ENCODE peak calls at places on chromosome 15, in five cellular contexts. V is ovary, E is uterus, I is sigmoid colon, M is heart right ventricle. G is an unnamed sample.
A peak's percentile ranks its signal among the peaks of the same experiment; 100 is the strongest.

GRCh38 chr15:66285462-66286280 is 7.7 kb upstream of the DIS3L start:
- DNase-seq in V (no peak), E (no peak), I (no peak), M (no peak), G (no peak)

GRCh38 chr15:81111018-81111417 is 23.1 kb upstream of the CFAP161 start:
- DNase-seq in V (no peak), E (no peak), I (no peak), M (no peak), G (no peak)

GRCh38 chr15:90956551-90957104 is 1.9 kb downstream of the RCCD1 start:
- DNase-seq in V (peak; percentile 73), E (peak; percentile 72), I (peak; percentile 87), M (peak; percentile 80), G (peak; percentile 74)

GRCh38 chr15:37903932-37904493 is 30.4 kb upstream of the TMCO5A start:
- DNase-seq in V (no peak), E (no peak), I (no peak), M (no peak), G (no peak)

GRCh38 chr15:67741313-67741712 is 84.0 kb upstream of the SKOR1 start:
- DNase-seq in V (no peak), E (no peak), I (no peak), M (no peak), G (no peak)

GRCh38 chr15:62071711-62072308 is 5.0 kb downstream of the C2CD4A start:
- DNase-seq in V (no peak), E (no peak), I (no peak), M (no peak), G (no peak)

GRCh38 chr15:72153269-72153668 is 35.1 kb downstream of the SENP8 start:
- DNase-seq in V (no peak), E (no peak), I (no peak), M (no peak), G (no peak)

GRCh38 chr15:48733615-48734014 is 77.3 kb downstream of the CEP152 start:
- DNase-seq in V (no peak), E (no peak), I (no peak), M (no peak), G (no peak)

GRCh38 chr15:101773496-101774100 is 29.7 kb upstream of the OR4F6 start:
- DNase-seq in V (no peak), E (no peak), I (no peak), M (no peak), G (no peak)

GRCh38 chr15:91118796-91119590 is 18.9 kb downstream of the SV2B start:
- DNase-seq in V (no peak), E (no peak), I (no peak), M (no peak), G (no peak)

GRCh38 chr15:43900964-43901363 is 74.2 kb downstream of the WDR76 start:
- DNase-seq in V (no peak), E (no peak), I (no peak), M (no peak), G (no peak)

GRCh38 chr15:96353931-96354730 is 23.6 kb downstream of the NR2F2 start:
- DNase-seq in V (peak; percentile 79), E (peak; percentile 85), I (no peak), M (peak; percentile 72), G (no peak)

GRCh38 chr15:66142341-66142740 is 111.2 kb downstream of the MEGF11 start:
- DNase-seq in V (no peak), E (no peak), I (no peak), M (no peak), G (no peak)

GRCh38 chr15:29913528-29914135 is 91.4 kb upstream of the TJP1 start:
- DNase-seq in V (peak; percentile 36), E (peak; percentile 31), I (no peak), M (no peak), G (no peak)

DNA sequence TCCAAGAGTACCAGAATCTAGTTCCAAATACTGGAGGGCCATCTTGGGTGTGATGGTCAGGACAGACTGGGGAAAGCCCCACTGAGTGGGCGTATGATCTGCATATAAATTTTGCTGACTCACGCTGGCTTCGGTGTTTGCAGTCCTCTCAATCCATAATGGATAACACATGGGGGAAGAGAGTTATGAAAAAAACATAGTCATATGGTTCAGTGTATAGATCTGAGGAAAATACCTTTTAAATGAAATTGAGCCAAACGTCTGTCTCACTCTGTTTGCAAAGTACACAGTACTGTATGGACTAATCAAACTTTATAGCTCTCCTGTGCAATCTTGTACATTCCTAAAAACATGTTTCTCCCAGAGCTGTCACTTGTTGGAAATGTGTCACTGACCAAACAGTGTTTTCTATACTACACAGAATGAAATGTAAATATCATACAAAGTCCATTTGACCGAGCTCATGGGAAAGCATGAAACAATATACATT is 125.3 kb upstream of the THBS1 start:
- DNase-seq in V (no peak), E (no peak), I (no peak), M (no peak), G (no peak)
- H3K27ac ChIP-seq in V (no peak overlapping the region), E (no peak overlapping the region), I (no peak overlapping the region), M (no peak overlapping the region), G (no peak overlapping the region)

DNA sequence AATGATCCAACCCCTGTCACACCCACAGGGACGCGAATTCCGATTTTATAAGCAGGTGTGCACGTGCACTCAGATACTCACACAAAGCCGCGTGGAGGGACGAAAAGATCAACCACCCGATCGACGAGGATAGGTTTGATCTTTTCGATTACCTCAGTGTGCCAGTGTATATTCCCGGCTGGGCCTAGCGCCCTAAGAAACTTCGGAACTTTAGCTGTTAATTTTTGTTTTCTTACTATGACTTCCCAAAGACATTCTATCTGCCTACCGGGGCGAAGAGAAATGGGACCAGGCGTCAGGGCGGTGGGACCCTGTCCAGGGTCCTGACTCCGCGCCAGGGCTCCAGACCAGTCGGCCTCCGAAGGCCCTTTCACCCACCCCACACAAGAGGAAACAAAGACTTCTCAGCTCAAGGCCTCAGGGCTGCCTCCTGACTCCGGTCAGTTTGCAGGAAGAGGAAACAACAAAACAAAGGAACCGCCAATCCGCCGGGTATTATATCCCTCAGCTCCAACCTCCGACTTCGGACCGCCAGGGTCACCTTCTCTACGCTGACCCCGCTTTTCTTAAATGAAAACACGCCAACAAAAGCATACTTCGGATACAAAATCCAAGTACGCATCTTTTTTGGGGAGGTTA is 6.8 kb downstream of the ONECUT1 start:
- DNase-seq in V (no peak), E (no peak), I (no peak), M (no peak), G (no peak)
- H3K4me1 ChIP-seq in V (no peaks in the 10 kb centered on the region), E (peaks cover 9% of the 10 kb centered on the region), I (peaks cover 40% of the 10 kb centered on the region), M (peaks cover 17% of the 10 kb centered on the region), G (peaks cover 2% of the 10 kb centered on the region)

GRCh38 chr15:52186651-52187486 is 4.3 kb downstream of the GNB5 start:
- DNase-seq in V (peak; percentile 49), E (peak; percentile 37), I (no peak), M (no peak), G (no peak)
- H3K27ac ChIP-seq in V (peak overlapping the region; percentile 84), E (peak overlapping the region; percentile 38), I (peak overlapping the region; percentile 39), M (no peak overlapping the region), G (no peak overlapping the region)

GRCh38 chr15:57286446-57287127 is 89.7 kb upstream of the CGNL1 start:
- DNase-seq in V (no peak), E (no peak), I (no peak), M (no peak), G (no peak)
- H3K4me1 ChIP-seq in V (no peaks in the 10 kb centered on the region), E (no peaks in the 10 kb centered on the region), I (no peaks in the 10 kb centered on the region), M (no peaks in the 10 kb centered on the region), G (peaks cover 2% of the 10 kb centered on the region)

GRCh38 chr15:70723927-70724326 is 39.4 kb downstream of the UACA start:
- DNase-seq in V (no peak), E (no peak), I (no peak), M (no peak), G (no peak)
- H3K27ac ChIP-seq in V (no peak overlapping the region), E (no peak overlapping the region), I (no peak overlapping the region), M (no peak overlapping the region), G (no peak overlapping the region)

GRCh38 chr15:74869372-74869725 is 3.8 kb downstream of the SCAMP2 start:
- DNase-seq in V (no peak), E (no peak), I (no peak), M (no peak), G (no peak)
- H3K4me1 ChIP-seq in V (peaks cover 3% of the 10 kb centered on the region), E (peaks cover 28% of the 10 kb centered on the region), I (peaks cover 41% of the 10 kb centered on the region), M (peaks cover 73% of the 10 kb centered on the region), G (peaks cover 21% of the 10 kb centered on the region)

GRCh38 chr15:56918907-56919707 is 663 bp downstream of the TCF12 start:
- DNase-seq in V (peak; percentile 51), E (peak; percentile 51), I (peak; percentile 75), M (peak; percentile 53), G (peak; percentile 41)

GRCh38 chr15:56915888-56916287 is 2.6 kb upstream of the TCF12 start:
- DNase-seq in V (no peak), E (no peak), I (no peak), M (no peak), G (no peak)

GRCh38 chr15:56917652-56918045 is 795 bp upstream of the TCF12 start:
- DNase-seq in V (no peak), E (no peak), I (no peak), M (no peak), G (no peak)

GRCh38 chr15:56918046-56918906 is at the start of gene TCF12:
- DNase-seq in V (peak; percentile 96), E (peak; percentile 93), I (peak; percentile 97), M (peak; percentile 96), G (peak; percentile 94)

GRCh38 chr15:56916825-56917477 is 1.5 kb upstream of the TCF12 start:
- DNase-seq in V (no peak), E (no peak), I (no peak), M (no peak), G (no peak)
- H3K27ac ChIP-seq in V (peak overlapping the region; percentile 97), E (peak overlapping the region; percentile 92), I (peak overlapping the region; percentile 99), M (peak overlapping the region; percentile 98), G (no peak overlapping the region)

GRCh38 chr15:82611348-82611747 is 35.8 kb downstream of the CPEB1 start:
- DNase-seq in V (no peak), E (no peak), I (no peak), M (no peak), G (no peak)
- H3K4me1 ChIP-seq in V (no peaks in the 10 kb centered on the region), E (no peaks in the 10 kb centered on the region), I (no peaks in the 10 kb centered on the region), M (no peaks in the 10 kb centered on the region), G (no peaks in the 10 kb centered on the region)

GRCh38 chr15:77886805-77887448 is 190.6 kb downstream of the TBC1D2B start:
- DNase-seq in V (no peak), E (no peak), I (no peak), M (no peak), G (no peak)

GRCh38 chr15:77892335-77892734 is 185.2 kb downstream of the TBC1D2B start:
- DNase-seq in V (no peak), E (no peak), I (no peak), M (no peak), G (no peak)

DNA sequence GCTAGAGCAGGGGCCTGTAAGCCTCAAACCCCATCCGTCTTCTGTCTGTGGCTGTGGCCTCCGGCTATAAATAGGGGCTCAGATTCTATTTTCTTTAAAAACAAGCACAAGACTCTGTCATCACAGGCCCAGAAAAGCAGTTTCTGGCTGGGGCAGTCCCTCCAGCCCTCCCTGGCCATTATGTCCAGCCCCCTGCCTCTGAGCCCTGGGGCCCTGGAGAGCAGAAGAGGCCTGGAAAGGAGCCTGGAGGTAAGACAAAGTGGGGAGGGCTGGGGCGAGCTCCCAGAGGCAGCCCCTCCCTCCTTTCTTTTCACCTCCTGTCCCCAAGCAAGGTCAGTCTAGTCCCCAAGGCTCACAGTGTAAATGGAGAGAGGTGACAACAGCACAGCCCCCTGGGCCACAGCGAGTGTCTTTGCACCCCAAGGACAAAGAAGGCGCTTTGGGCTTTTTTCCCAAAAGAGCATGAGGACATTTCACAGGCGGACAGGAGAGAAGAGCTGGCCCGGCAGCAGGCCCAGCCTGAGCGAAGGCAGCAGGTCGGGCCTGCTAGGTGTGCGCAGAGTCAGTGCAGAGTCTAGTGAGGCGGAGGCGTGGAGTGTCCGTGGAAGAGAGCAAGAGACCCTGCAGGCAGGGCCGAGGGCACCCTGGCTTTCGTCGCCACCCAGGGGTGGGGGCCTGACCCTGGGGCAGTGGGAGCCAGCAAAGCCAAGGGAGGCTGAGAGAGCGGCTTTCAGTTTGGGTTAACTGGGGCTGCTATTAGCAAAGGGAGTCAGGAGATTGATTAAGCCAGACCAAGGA is 188.3 kb downstream of the TBC1D2B start:
- DNase-seq in V (no peak), E (no peak), I (no peak), M (no peak), G (no peak)
- H3K27ac ChIP-seq in V (no peak overlapping the region), E (no peak overlapping the region), I (no peak overlapping the region), M (peak overlapping the region; percentile 38), G (no peak overlapping the region)

G was measured in lung.